ENCODE peak calls at places on chromosomes 1 and 21, in five cellular contexts. P is mucosa of descending colon; Z is naive thymus-derived CD4-positive, alpha-beta T cell; J is AG04449; T is hepatocyte. O is an unnamed sample.

GRCh38 chr21:42745511-42746239 is 92.3 kb downstream of the PDE9A start:
- DNase-seq in J (no peak), Z (no peak), P (no peak), T (no peak), O (no peak)

GRCh38 chr1:241485554-241485992 is 34.0 kb downstream of the FH start:
- DNase-seq in J (no peak), P (no peak), T (peak), Z (no peak), O (no peak)

GRCh38 chr1:73065585-73065984 is 783.2 kb upstream of the NEGR1 start:
- DNase-seq in P (no peak), T (peak), Z (no peak), J (no peak), O (no peak)

GRCh38 chr1:26035959-26036755 is 9.8 kb downstream of the SLC30A2 start:
- DNase-seq in T (peak), P (peak), Z (peak), J (no peak), O (peak)

GRCh38 chr21:9756677-9757076 is 764.7 kb upstream of the TPTE start:
- DNase-seq in Z (no peak), P (no peak), T (no peak), J (no peak), O (no peak)

GRCh38 chr1:198030682-198031081 is 113.5 kb downstream of the LHX9 start:
- DNase-seq in Z (no peak), J (no peak), T (no peak), P (no peak), O (peak)

GRCh38 chr1:156160744-156161181 is 7.4 kb downstream of the SEMA4A start:
- DNase-seq in Z (peak), T (peak), J (no peak), P (peak), O (no peak)

GRCh38 chr1:172423336-172423735 is 2.9 kb downstream of the C1orf105 start:
- DNase-seq in T (no peak), J (no peak), P (no peak), Z (no peak), O (no peak)

GRCh38 chr1:52551476-52552235 is 1.2 kb downstream of the TUT4 start:
- DNase-seq in Z (peak), T (peak), J (no peak), P (peak), O (no peak)

GRCh38 chr1:6785721-6786505 is 659 bp downstream of the CAMTA1 start:
- DNase-seq in T (peak), J (no peak), Z (no peak), P (peak), O (no peak)

GRCh38 chr1:156618853-156619581 is at the start of gene HAPLN2:
- DNase-seq in J (no peak), Z (no peak), T (peak), P (no peak), O (no peak)

GRCh38 chr1:3320246-3321152 is 134.0 kb upstream of the ARHGEF16 start:
- DNase-seq in P (peak), J (no peak), T (peak), Z (no peak), O (no peak)

GRCh38 chr1:69791311-69791710 is 223.6 kb downstream of the LRRC7 start:
- DNase-seq in Z (no peak), T (no peak), J (no peak), P (no peak), O (no peak)

GRCh38 chr1:82114887-82115286 is 314.2 kb downstream of the ADGRL2 start:
- DNase-seq in P (no peak), J (no peak), T (no peak), Z (no peak), O (no peak)

GRCh38 chr21:34612557-34612956 is 2.4 kb downstream of the RCAN1 start:
- DNase-seq in J (no peak), P (no peak), T (no peak), Z (no peak), O (no peak)

GRCh38 chr1:63728611-63729226 is 45.1 kb upstream of the ROR1 start:
- DNase-seq in J (no peak), T (no peak), P (no peak), Z (no peak), O (no peak)

GRCh38 chr1:157751283-157751682 is 25.6 kb downstream of the FCRL2 start:
- DNase-seq in Z (no peak), J (no peak), T (no peak), P (no peak), O (no peak)

GRCh38 chr1:182974792-182975191 is 21.8 kb upstream of the SHCBP1L start:
- DNase-seq in J (no peak), T (no peak), Z (no peak), P (no peak), O (no peak)

GRCh38 chr1:37661401-37661800 is 26.7 kb upstream of the RSPO1 start:
- DNase-seq in J (no peak), Z (no peak), T (no peak), P (no peak), O (no peak)

GRCh38 chr1:228393268-228393699 is 13.4 kb downstream of the TRIM11 start:
- DNase-seq in T (no peak), P (peak), Z (no peak), J (peak), O (no peak)
- H3K4me3 ChIP-seq in T (no peak), P (no peak), Z (no peak), J (no peak), O (no peak)

DNA sequence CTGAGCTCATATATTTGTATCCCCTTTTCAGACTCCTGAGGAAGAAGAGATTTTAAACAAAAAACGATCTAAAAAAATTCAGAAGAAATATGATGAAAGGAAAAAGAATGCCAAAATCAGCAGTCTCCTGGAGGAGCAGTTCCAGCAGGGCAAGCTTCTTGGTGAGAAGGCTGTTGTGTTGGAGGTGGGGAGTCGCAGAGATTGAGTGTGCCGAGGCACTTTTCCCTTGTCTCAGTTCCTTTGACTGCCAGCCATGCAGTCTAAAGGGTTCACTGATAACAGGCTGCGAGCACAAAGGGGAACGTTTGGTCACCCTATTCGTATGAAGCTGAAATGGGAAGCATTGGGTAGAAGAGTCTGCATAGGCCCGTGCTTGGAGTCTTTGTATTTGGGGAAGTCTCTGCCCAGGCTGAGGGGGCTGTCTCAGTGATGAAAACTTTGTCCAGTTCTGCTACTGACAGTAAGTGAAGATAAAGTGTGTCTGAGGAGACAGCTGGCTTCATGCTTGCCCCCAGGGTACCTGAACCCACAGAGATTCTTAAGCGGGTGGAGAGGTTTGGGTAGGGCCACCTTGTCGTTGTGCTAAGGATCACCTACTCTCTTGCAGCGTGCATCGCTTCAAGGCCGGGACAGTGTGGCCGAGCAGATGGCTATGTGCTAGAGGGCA is 2.8 kb downstream of the RPS8 start:
- DNase-seq in P (no peak), Z (no peak), J (no peak), T (no peak), O (no peak)
- H3K4me3 ChIP-seq in P (no peak), Z (no peak), J (peak), T (no peak), O (peak)

GRCh38 chr1:151831256-151831591 is 378 bp downstream of the RORC start:
- DNase-seq in Z (no peak), P (no peak), J (no peak), T (no peak), O (no peak)

GRCh38 chr1:151833172-151833571 is 1.6 kb upstream of the RORC start:
- DNase-seq in P (no peak), Z (no peak), T (no peak), J (no peak), O (no peak)

GRCh38 chr1:151832318-151832984 is 849 bp upstream of the RORC start:
- DNase-seq in P (peak), Z (no peak), T (peak), J (no peak), O (no peak)

GRCh38 chr1:151830055-151830454 is 1.5 kb downstream of the RORC start:
- DNase-seq in J (no peak), T (no peak), P (no peak), Z (no peak), O (no peak)

DNA sequence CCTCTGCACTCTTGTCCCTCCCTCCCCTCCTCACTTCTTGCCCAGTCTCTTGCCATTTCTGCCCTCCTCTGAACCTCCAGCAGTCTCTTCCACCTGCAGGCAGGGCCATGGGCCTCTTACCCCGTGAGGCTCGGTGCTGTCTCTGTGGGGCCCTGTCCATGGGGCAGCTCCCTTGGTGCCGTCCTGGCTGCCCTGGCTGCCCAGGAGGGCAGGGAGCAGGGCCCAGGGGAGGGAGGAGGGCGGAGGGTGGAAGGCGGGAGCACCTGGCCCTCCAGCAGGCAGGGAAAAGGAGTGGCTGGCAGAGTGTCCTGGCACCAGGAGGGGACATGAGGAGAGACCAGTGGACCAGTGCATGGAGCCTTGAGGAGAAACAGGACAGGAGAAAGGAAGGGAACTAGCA is at the start of gene RORC:
- DNase-seq in T (no peak), J (no peak), Z (no peak), P (peak), O (no peak)
- H3K4me3 ChIP-seq in T (no peak), J (no peak), Z (no peak), P (no peak), O (no peak)

DNA sequence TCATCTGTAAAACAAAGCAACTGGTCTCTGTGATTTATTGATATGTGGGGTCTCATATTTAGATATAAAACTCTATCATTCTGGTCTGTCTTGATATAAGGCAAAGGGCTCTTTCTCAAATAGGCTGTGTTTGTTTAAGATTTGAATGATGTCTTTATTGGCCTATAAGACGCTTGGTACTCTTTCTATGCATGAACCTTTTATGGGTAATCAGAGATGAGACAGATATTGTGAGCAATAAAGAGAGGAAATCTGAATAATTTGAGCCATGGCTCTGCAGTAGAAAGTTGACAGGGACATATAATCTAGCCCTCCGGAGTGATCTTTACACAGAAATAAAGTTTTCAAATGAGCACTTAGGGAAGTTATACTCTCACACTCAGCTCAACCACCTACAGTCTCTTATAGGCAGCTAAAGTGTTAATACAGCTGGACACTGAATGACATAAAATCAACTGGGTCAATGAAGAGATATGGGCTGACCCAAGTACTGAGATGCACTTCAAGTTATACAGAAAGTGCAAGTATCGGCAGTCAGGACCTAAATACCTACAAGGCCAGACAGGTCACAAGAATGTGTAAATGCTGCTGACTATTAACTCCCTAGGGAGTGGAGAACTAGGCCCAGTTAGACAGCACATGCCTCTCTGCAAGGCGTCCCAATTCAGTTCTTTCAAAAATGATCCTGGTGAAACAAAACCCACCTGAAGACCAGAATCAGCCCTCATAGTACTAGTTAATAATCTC is 111.0 kb downstream of the PTPN14 start:
- DNase-seq in Z (no peak), P (no peak), J (no peak), T (no peak), O (no peak)
- H3K4me3 ChIP-seq in Z (no peak), P (no peak), J (no peak), T (no peak), O (no peak)

GRCh38 chr1:31815752-31816484 is at the start of gene SPOCD1:
- DNase-seq in Z (peak), P (peak), T (peak), J (peak), O (peak)
- H3K4me3 ChIP-seq in Z (no peak), P (no peak), T (no peak), J (peak), O (peak)

GRCh38 chr1:34917017-34917416 is 12.4 kb downstream of the DLGAP3 start:
- DNase-seq in Z (no peak), T (no peak), J (no peak), P (no peak), O (no peak)

GRCh38 chr1:34914958-34915357 is 14.5 kb downstream of the DLGAP3 start:
- DNase-seq in T (no peak), Z (no peak), J (no peak), P (no peak), O (no peak)

GRCh38 chr1:34915521-34915920 is 13.9 kb downstream of the DLGAP3 start:
- DNase-seq in J (no peak), T (no peak), Z (no peak), P (no peak), O (no peak)

GRCh38 chr1:34916104-34916503 is 13.3 kb downstream of the DLGAP3 start:
- DNase-seq in J (no peak), Z (no peak), P (no peak), T (no peak), O (no peak)

GRCh38 chr1:34918609-34919561 is 10.6 kb downstream of the DLGAP3 start:
- DNase-seq in Z (no peak), T (no peak), P (no peak), J (no peak), O (no peak)
- H3K4me3 ChIP-seq in Z (no peak), T (no peak), P (no peak), J (no peak), O (no peak)